ENCODE peak calls at places on chromosomes 5 and 9, in six cellular contexts. I, D, R, N, K and X are unnamed samples.

GRCh38 chr9:109641079-109641659 is 138.8 kb upstream of the PALM2AKAP2 start:
- DNase-seq in R (no peak), I (no peak), N (no peak), D (no peak), K (no peak), X (no peak)

GRCh38 chr5:180318456-180319089 is 26.7 kb upstream of the MAPK9 start:
- DNase-seq in D (no peak), K (no peak), N (no peak), R (no peak), I (no peak), X (no peak)

GRCh38 chr5:42870882-42871418 is 59.3 kb upstream of the SELENOP start:
- DNase-seq in I (no peak), K (no peak), N (no peak), R (no peak), D (no peak), X (no peak)

GRCh38 chr9:128628471-128629048 is 28.1 kb downstream of the DYNC2I2 start:
- DNase-seq in I (no peak), K (no peak), R (no peak), D (peak; percentile 79), N (no peak), X (no peak)

GRCh38 chr9:6054280-6055099 is 39.1 kb upstream of the RANBP6 start:
- DNase-seq in D (no peak), K (peak; percentile 73), N (peak; percentile 44), I (peak; percentile 82), R (peak; percentile 65), X (peak; percentile 65)

GRCh38 chr5:15571618-15572017 is 71.6 kb downstream of the FBXL7 start:
- DNase-seq in N (no peak), I (no peak), K (no peak), R (no peak), D (no peak), X (no peak)

GRCh38 chr5:91146221-91146620 is 236.9 kb downstream of the ARRDC3 start:
- DNase-seq in R (no peak), D (no peak), K (no peak), I (no peak), N (no peak), X (no peak)

GRCh38 chr5:126631920-126632319 is 31.2 kb downstream of the PHAX start:
- DNase-seq in I (no peak), D (no peak), K (no peak), R (no peak), N (no peak), X (no peak)

GRCh38 chr5:142433526-142434321 is 108.9 kb upstream of the SPRY4 start:
- DNase-seq in D (no peak), N (no peak), K (no peak), I (no peak), R (no peak), X (no peak)

GRCh38 chr5:54610197-54610898 is 92.8 kb downstream of the SNX18 start:
- DNase-seq in N (peak; percentile 9), I (no peak), R (peak; percentile 60), K (peak; percentile 77), D (no peak), X (no peak)

GRCh38 chr5:92662741-92663140 is 918.3 kb downstream of the NR2F1-AS1 start:
- DNase-seq in N (no peak), I (no peak), D (no peak), R (no peak), K (no peak), X (no peak)

GRCh38 chr9:135369401-135369800 is 110.2 kb upstream of the PPP1R26 start:
- DNase-seq in N (no peak), D (no peak), I (no peak), K (no peak), R (no peak), X (no peak)

GRCh38 chr5:75138674-75139073 is 86.3 kb upstream of the GCNT4 start:
- DNase-seq in K (no peak), N (no peak), D (no peak), R (no peak), I (no peak), X (no peak)

GRCh38 chr5:16628376-16628775 is 11.6 kb upstream of the RETREG1 start:
- DNase-seq in R (no peak), D (no peak), I (no peak), K (no peak), N (no peak), X (no peak)

GRCh38 chr5:36641416-36641815 is 35.0 kb downstream of the SLC1A3 start:
- DNase-seq in N (no peak), K (no peak), I (no peak), D (no peak), R (no peak), X (no peak)

GRCh38 chr5:36638056-36638455 is 31.6 kb downstream of the SLC1A3 start:
- DNase-seq in D (no peak), K (no peak), N (no peak), I (no peak), R (no peak), X (no peak)

GRCh38 chr5:36643162-36643561 is 36.8 kb downstream of the SLC1A3 start:
- DNase-seq in K (no peak), I (no peak), N (no peak), R (no peak), D (no peak), X (no peak)

GRCh38 chr5:36642089-36642488 is 35.7 kb downstream of the SLC1A3 start:
- DNase-seq in R (no peak), N (no peak), K (no peak), I (no peak), D (no peak), X (no peak)

DNA sequence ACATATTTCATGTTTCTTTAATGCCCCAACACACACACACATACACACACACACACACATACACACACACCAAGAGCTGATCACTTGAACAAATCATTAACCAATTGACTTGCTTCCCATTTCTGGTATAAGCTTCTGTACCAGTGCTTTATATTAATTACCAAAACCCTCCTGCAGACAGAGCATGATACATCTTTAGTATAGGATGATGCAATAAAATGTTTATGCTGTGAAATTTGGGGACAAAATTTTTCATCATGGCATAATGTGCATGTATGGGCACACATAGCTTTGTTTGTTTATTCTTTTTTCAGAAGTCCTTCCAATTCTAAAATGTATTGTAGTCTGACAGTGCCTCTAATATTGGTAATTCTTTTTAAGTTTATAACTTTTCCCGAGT is 34.5 kb downstream of the SLC1A3 start:
- DNase-seq in R (no peak), D (no peak), I (no peak), K (no peak), N (no peak), X (no peak)
- H3K4me1 ChIP-seq in R (no peaks in the 10 kb centered on the region), D (no peaks in the 10 kb centered on the region), I (peaks cover 4% of the 10 kb centered on the region), K (no peaks in the 10 kb centered on the region), N (no peaks in the 10 kb centered on the region), X (peaks cover 3% of the 10 kb centered on the region)

DNA sequence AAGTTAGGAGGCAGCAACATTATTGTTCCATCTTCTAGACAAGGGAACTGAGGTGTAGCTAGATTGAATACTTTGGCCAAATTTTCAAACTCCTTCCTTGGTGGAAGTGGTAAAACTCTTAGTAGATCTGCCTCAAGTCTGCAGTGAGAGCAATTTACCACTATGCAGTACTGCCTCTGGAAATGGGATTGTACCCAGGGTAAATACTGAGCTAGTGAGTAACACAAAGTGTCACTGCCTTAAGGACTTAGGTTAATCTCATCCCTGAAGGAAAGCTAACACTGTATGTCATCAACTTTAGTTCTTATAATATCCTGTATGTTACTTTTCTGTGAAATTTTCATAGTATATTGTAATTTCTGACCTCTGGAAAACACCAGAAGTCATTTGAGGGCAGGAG is 13.9 kb downstream of the CDH10 start:
- DNase-seq in N (no peak), R (no peak), D (no peak), I (no peak), K (no peak), X (no peak)
- H3K4me1 ChIP-seq in N (no peaks in the 10 kb centered on the region), R (no peaks in the 10 kb centered on the region), D (no peaks in the 10 kb centered on the region), I (peaks cover 3% of the 10 kb centered on the region), K (no peaks in the 10 kb centered on the region), X (no peaks in the 10 kb centered on the region)

GRCh38 chr9:136775191-136775590 is 10.9 kb upstream of the LCN15 start:
- DNase-seq in N (no peak), I (no peak), D (no peak), K (no peak), R (no peak), X (no peak)
- H3K4me1 ChIP-seq in N (no peaks in the 10 kb centered on the region), I (no peaks in the 10 kb centered on the region), D (no peaks in the 10 kb centered on the region), K (peaks cover 11% of the 10 kb centered on the region), R (no peaks in the 10 kb centered on the region), X (no peaks in the 10 kb centered on the region)

GRCh38 chr9:13111778-13112177 is 167.7 kb downstream of the MPDZ start:
- DNase-seq in R (no peak), K (no peak), N (no peak), D (no peak), I (no peak), X (no peak)
- H3K4me1 ChIP-seq in R (no peaks in the 10 kb centered on the region), K (no peaks in the 10 kb centered on the region), N (no peaks in the 10 kb centered on the region), D (no peaks in the 10 kb centered on the region), I (no peaks in the 10 kb centered on the region), X (peaks cover 2% of the 10 kb centered on the region)

DNA sequence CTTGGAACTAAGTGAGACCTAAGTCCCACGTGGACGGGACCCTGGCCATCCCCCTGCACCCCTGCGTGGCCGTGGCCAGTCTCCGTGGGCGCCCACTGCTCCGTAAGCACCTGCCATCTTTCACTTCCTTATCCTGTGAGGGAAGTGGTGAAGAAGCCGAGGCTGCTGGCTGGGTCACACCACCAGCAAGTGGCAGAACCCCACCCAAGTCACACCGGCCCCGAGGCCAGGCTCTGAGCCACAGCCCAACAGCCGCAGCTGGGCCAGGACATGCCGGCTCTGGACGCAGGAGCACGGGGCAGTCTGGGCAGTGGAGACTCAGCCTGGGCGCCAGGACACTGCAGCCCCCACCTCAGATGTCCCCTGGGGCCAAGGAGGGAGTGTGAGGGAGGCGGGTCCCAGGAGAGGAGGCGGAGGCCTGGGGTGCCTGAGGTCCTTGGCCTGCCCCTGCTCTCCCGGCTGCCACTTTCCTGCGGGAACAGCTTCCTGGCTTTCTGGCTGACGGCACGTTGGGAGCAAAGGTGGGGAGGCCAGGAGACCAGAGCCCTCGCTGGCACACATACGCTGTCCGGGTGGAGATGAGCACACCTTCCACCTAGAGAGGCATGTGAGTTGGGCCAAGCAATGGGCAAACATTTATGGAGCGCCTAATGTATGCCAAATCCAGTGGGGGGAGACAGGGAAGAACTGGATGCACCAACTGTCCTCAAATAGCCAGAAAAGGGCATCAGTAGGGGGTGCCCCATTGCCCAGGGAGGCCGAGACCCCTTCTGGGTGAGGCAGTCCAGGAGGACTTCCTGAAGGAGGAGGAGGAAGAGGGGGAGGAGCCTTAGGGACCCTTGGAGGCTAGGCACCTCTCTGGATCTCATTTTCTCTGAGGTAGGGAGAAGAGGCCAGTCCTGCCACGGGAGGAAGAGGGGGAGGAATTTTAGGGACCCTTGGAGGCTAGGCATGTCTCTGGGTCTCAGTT is 43.9 kb upstream of the EGFL7 start:
- DNase-seq in K (no peak), I (no peak), N (no peak), D (no peak), R (peak; percentile 12), X (no peak)
- H3K4me1 ChIP-seq in K (no peaks in the 10 kb centered on the region), I (no peaks in the 10 kb centered on the region), N (no peaks in the 10 kb centered on the region), D (no peaks in the 10 kb centered on the region), R (no peaks in the 10 kb centered on the region), X (peaks cover 11% of the 10 kb centered on the region)

GRCh38 chr5:171577940-171578856 is 158.8 kb downstream of the FGF18 start:
- DNase-seq in I (no peak), K (no peak), D (peak; percentile 75), R (no peak), N (no peak), X (peak; percentile 55)
- H3K4me1 ChIP-seq in I (peaks cover 1% of the 10 kb centered on the region), K (no peaks in the 10 kb centered on the region), D (no peaks in the 10 kb centered on the region), R (no peaks in the 10 kb centered on the region), N (no peaks in the 10 kb centered on the region), X (peaks cover 32% of the 10 kb centered on the region)

DNA sequence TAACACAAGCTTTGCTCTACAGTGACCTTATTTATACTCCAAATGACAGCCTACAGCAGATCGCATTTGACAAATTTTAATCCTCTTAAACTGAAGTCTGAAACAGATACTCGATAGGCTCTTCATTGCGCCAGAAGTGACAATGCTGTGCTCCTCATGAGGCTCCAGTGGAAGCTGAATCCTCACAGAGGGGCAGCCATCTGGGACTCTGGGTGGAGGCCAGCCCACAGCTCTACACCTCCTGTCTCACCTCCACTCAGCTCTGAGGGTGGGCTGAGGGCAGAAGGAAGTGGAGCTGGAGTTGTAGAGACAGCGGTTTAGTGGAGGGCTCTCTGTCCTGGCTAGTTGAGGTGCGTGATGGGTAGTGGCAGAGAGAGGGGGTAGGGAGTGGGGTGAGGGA is 283.3 kb upstream of the ANKRD55 start:
- DNase-seq in N (no peak), R (no peak), K (no peak), D (no peak), I (no peak), X (no peak)
- H3K4me1 ChIP-seq in N (peaks cover 4% of the 10 kb centered on the region), R (peaks cover 20% of the 10 kb centered on the region), K (peaks cover 4% of the 10 kb centered on the region), D (no peaks in the 10 kb centered on the region), I (no peaks in the 10 kb centered on the region), X (no peaks in the 10 kb centered on the region)